ENCODE peak calls at places on chromosome 6, in seven cellular contexts. S is head of caudate nucleus; H is amniotic epithelial cell; X is activated CD8-positive, alpha-beta memory T cell treated with anti-CD3 and anti-CD28 coated beads, Interleukin-2, amount 50 U/mL, for 48 hours; V is psoas muscle; C is stimulated activated CD4-positive, alpha-beta T cell treated with anti-CD3 and anti-CD28 coated beads, TNF-alpha, amount 100 ng/mL, for 1 hour; E is DMS153. T is an unnamed sample.

GRCh38 chr6:133895573-133896343 is 6.8 kb downstream of the TCF21 start:
- DNase-seq in S (no peak), H (no peak), X (no peak), V (peak), C (no peak), E (no peak), T (no peak)

GRCh38 chr6:161434921-161435411 is 161.1 kb upstream of the AGPAT4 start:
- DNase-seq in S (no peak), H (peak), X (no peak), V (no peak), C (no peak), E (no peak), T (peak)

GRCh38 chr6:142857609-142858195 is 87.3 kb downstream of the HIVEP2 start:
- DNase-seq in S (no peak), H (no peak), X (no peak), V (no peak), C (no peak), E (no peak), T (no peak)

GRCh38 chr6:4384638-4385036 is 249.3 kb upstream of the ECI2 start:
- DNase-seq in S (no peak), H (no peak), X (no peak), V (no peak), C (no peak), E (no peak), T (no peak)

GRCh38 chr6:35473075-35473848 is 5.1 kb downstream of the RPL10A start:
- DNase-seq in S (no peak), H (no peak), X (peak), V (no peak), C (no peak), E (no peak), T (no peak)

GRCh38 chr6:83853968-83854501 is 875 bp downstream of the RIPPLY2 start:
- DNase-seq in S (no peak), H (no peak), X (no peak), V (no peak), C (no peak), E (peak), T (peak)

GRCh38 chr6:106684011-106684410 is 54.6 kb downstream of the QRSL1 start:
- DNase-seq in S (no peak), H (no peak), X (no peak), V (no peak), C (no peak), E (no peak), T (no peak)

GRCh38 chr6:7108964-7109836 is 1.4 kb downstream of the RREB1 start:
- DNase-seq in S (peak), H (peak), X (peak), V (peak), C (no peak), E (no peak), T (no peak)

GRCh38 chr6:6696867-6697531 is 108.5 kb downstream of the LY86 start:
- DNase-seq in S (peak), H (peak), X (peak), V (peak), C (no peak), E (no peak), T (peak)